ENCODE peak calls at places on chromosome 12, in six cellular contexts. G, T, H, N, S and K are unnamed samples.

GRCh38 chr12:15193927-15194326 is 27.3 kb downstream of the RERG start:
- DNase-seq in G (no peak), T (no peak), H (no peak), N (no peak), S (no peak), K (no peak)

GRCh38 chr12:117825827-117826226 is 143.0 kb downstream of the KSR2 start:
- DNase-seq in G (no peak), T (no peak), H (no peak), N (no peak), S (no peak), K (no peak)

GRCh38 chr12:86373813-86374212 is 117.6 kb upstream of the MGAT4C start:
- DNase-seq in G (no peak), T (no peak), H (no peak), N (no peak), S (no peak), K (no peak)

GRCh38 chr12:28955491-28955890 is 193.6 kb upstream of the FAR2 start:
- DNase-seq in G (no peak), T (no peak), H (no peak), N (no peak), S (no peak), K (no peak)

GRCh38 chr12:116277393-116278258 is at the start of gene MED13L:
- DNase-seq in G (peak; percentile 35), T (peak; percentile 57), H (peak; percentile 77), N (peak; percentile 87), S (peak; percentile 88), K (peak; percentile 93)

GRCh38 chr12:51820721-51821422 is 27.6 kb downstream of the FIGNL2 start:
- DNase-seq in G (no peak), T (no peak), H (peak; percentile 63), N (peak; percentile 79), S (peak; percentile 19), K (peak; percentile 65)

GRCh38 chr12:29051221-29051620 is 97.9 kb upstream of the FAR2 start:
- DNase-seq in G (no peak), T (no peak), H (no peak), N (no peak), S (no peak), K (no peak)

GRCh38 chr12:10170199-10170598 is 1.7 kb downstream of the OLR1 start:
- DNase-seq in G (no peak), T (no peak), H (no peak), N (no peak), S (no peak), K (no peak)

GRCh38 chr12:78279567-78279966 is 448.9 kb downstream of the NAV3 start:
- DNase-seq in G (no peak), T (no peak), H (no peak), N (no peak), S (no peak), K (no peak)

GRCh38 chr12:53047221-53048032 is 2.4 kb upstream of the TNS2 start:
- DNase-seq in G (no peak), T (no peak), H (peak; percentile 52), N (peak; percentile 73), S (peak; percentile 72), K (peak; percentile 86)